ENCODE peak calls at places on chromosomes 13 and 19, in seven cellular contexts. One of them, this sample, is unnamed. For H3K4me1 and H3K9me3, the result is how much of the 10 kb centered on the place peaks cover.

GRCh38 chr19:53960886-53961285 is 1.9 kb upstream of the CACNG8 start:
- DNase-seq in neural progenitor cell: no peak
- DNase-seq in aorta: no peak
- DNase-seq in heart left ventricle: no peak
- DNase-seq in tibial nerve: no peak
- DNase-seq in tibial artery: no peak
- DNase-seq in CD8-positive, alpha-beta memory T cell: no peak
- DNase-seq in this sample: no peak

GRCh38 chr13:25046985-25047660 is 48.8 kb upstream of the PABPC3 start:
- DNase-seq in heart left ventricle: no peak
- DNase-seq in tibial artery: no peak
- DNase-seq in neural progenitor cell: peak
- DNase-seq in aorta: no peak
- DNase-seq in tibial nerve: no peak
- DNase-seq in CD8-positive, alpha-beta memory T cell: no peak
- DNase-seq in this sample: no peak

GRCh38 chr19:47729799-47730520 is 15.4 kb upstream of the NOP53 start:
- DNase-seq in tibial artery: peak
- DNase-seq in heart left ventricle: peak
- DNase-seq in CD8-positive, alpha-beta memory T cell: no peak
- DNase-seq in tibial nerve: peak
- DNase-seq in neural progenitor cell: peak
- DNase-seq in aorta: peak
- DNase-seq in this sample: peak

GRCh38 chr19:291561-292280 is 518 bp upstream of the PLPP2 start:
- DNase-seq in CD8-positive, alpha-beta memory T cell: no peak
- DNase-seq in tibial nerve: no peak
- DNase-seq in heart left ventricle: peak
- DNase-seq in neural progenitor cell: no peak
- DNase-seq in aorta: no peak
- DNase-seq in tibial artery: no peak
- DNase-seq in this sample: no peak

GRCh38 chr19:13001502-13002388 is 6.5 kb downstream of the NFIX start:
- DNase-seq in heart left ventricle: peak
- DNase-seq in tibial nerve: peak
- DNase-seq in neural progenitor cell: no peak
- DNase-seq in aorta: peak
- DNase-seq in tibial artery: peak
- DNase-seq in CD8-positive, alpha-beta memory T cell: no peak
- DNase-seq in this sample: peak

GRCh38 chr13:22967669-22968068 is 213.1 kb upstream of the SGCG start:
- DNase-seq in heart left ventricle: no peak
- DNase-seq in tibial nerve: no peak
- DNase-seq in neural progenitor cell: no peak
- DNase-seq in tibial artery: no peak
- DNase-seq in aorta: no peak
- DNase-seq in CD8-positive, alpha-beta memory T cell: no peak
- DNase-seq in this sample: no peak

GRCh38 chr13:100035936-100036335 is 53.0 kb upstream of the PCCA start:
- DNase-seq in heart left ventricle: no peak
- DNase-seq in CD8-positive, alpha-beta memory T cell: no peak
- DNase-seq in aorta: no peak
- DNase-seq in tibial artery: no peak
- DNase-seq in neural progenitor cell: no peak
- DNase-seq in tibial nerve: no peak
- DNase-seq in this sample: no peak

GRCh38 chr19:452829-453228 is 8.0 kb downstream of the SHC2 start:
- DNase-seq in tibial artery: no peak
- DNase-seq in CD8-positive, alpha-beta memory T cell: no peak
- DNase-seq in neural progenitor cell: no peak
- DNase-seq in aorta: no peak
- DNase-seq in tibial nerve: no peak
- DNase-seq in heart left ventricle: no peak
- DNase-seq in this sample: peak

GRCh38 chr13:30907167-30907761 is 1.2 kb downstream of the MEDAG start:
- DNase-seq in aorta: no peak
- DNase-seq in tibial artery: no peak
- DNase-seq in tibial nerve: no peak
- DNase-seq in heart left ventricle: no peak
- DNase-seq in neural progenitor cell: no peak
- DNase-seq in CD8-positive, alpha-beta memory T cell: no peak
- DNase-seq in this sample: no peak

GRCh38 chr13:73056054-73056962 is 2.5 kb upstream of the KLF5 start:
- DNase-seq in neural progenitor cell: peak
- DNase-seq in aorta: no peak
- DNase-seq in heart left ventricle: no peak
- DNase-seq in tibial nerve: no peak
- DNase-seq in CD8-positive, alpha-beta memory T cell: no peak
- DNase-seq in tibial artery: no peak
- DNase-seq in this sample: no peak

GRCh38 chr13:44904982-44905381 is 84.3 kb downstream of the NUFIP1 start:
- DNase-seq in neural progenitor cell: no peak
- DNase-seq in heart left ventricle: no peak
- DNase-seq in tibial nerve: peak
- DNase-seq in tibial artery: peak
- DNase-seq in CD8-positive, alpha-beta memory T cell: no peak
- DNase-seq in aorta: peak
- DNase-seq in this sample: peak

GRCh38 chr19:35889370-35890112 is 10.8 kb downstream of the NFKBID start:
- DNase-seq in CD8-positive, alpha-beta memory T cell: no peak
- DNase-seq in heart left ventricle: no peak
- DNase-seq in aorta: no peak
- DNase-seq in tibial artery: no peak
- DNase-seq in neural progenitor cell: no peak
- DNase-seq in tibial nerve: no peak
- DNase-seq in this sample: no peak

GRCh38 chr19:39506944-39507714 is 7.8 kb upstream of the SELENOV start:
- DNase-seq in CD8-positive, alpha-beta memory T cell: peak
- DNase-seq in tibial nerve: no peak
- DNase-seq in tibial artery: no peak
- DNase-seq in heart left ventricle: no peak
- DNase-seq in neural progenitor cell: peak
- DNase-seq in aorta: no peak
- DNase-seq in this sample: peak

GRCh38 chr13:45206340-45206739 is 5.5 kb upstream of the KCTD4 start:
- DNase-seq in heart left ventricle: no peak
- DNase-seq in tibial nerve: no peak
- DNase-seq in neural progenitor cell: no peak
- DNase-seq in tibial artery: no peak
- DNase-seq in aorta: no peak
- DNase-seq in CD8-positive, alpha-beta memory T cell: no peak
- DNase-seq in this sample: no peak

GRCh38 chr13:35912841-35913240 is 218.3 kb downstream of the DCLK1 start:
- DNase-seq in CD8-positive, alpha-beta memory T cell: no peak
- DNase-seq in tibial artery: no peak
- DNase-seq in tibial nerve: no peak
- DNase-seq in heart left ventricle: no peak
- DNase-seq in aorta: no peak
- DNase-seq in neural progenitor cell: no peak
- DNase-seq in this sample: no peak

GRCh38 chr19:32018014-32018413 is 327.4 kb upstream of the ZNF507 start:
- DNase-seq in heart left ventricle: no peak
- DNase-seq in neural progenitor cell: no peak
- DNase-seq in tibial nerve: peak
- DNase-seq in CD8-positive, alpha-beta memory T cell: no peak
- DNase-seq in tibial artery: no peak
- DNase-seq in aorta: no peak
- DNase-seq in this sample: no peak

GRCh38 chr19:40691421-40692211 is 1.2 kb upstream of the NUMBL start:
- DNase-seq in neural progenitor cell: peak
- DNase-seq in tibial nerve: no peak
- DNase-seq in tibial artery: no peak
- DNase-seq in aorta: no peak
- DNase-seq in CD8-positive, alpha-beta memory T cell: no peak
- DNase-seq in heart left ventricle: peak
- DNase-seq in this sample: no peak

GRCh38 chr13:46315036-46315435 is 72.0 kb downstream of the RUBCNL start:
- DNase-seq in neural progenitor cell: no peak
- DNase-seq in aorta: no peak
- DNase-seq in tibial artery: no peak
- DNase-seq in CD8-positive, alpha-beta memory T cell: no peak
- DNase-seq in heart left ventricle: no peak
- DNase-seq in tibial nerve: no peak
- DNase-seq in this sample: no peak

GRCh38 chr19:48822514-48822913 is 11.7 kb upstream of the BCAT2 start:
- DNase-seq in tibial nerve: no peak
- DNase-seq in aorta: no peak
- DNase-seq in CD8-positive, alpha-beta memory T cell: no peak
- DNase-seq in heart left ventricle: no peak
- DNase-seq in neural progenitor cell: no peak
- DNase-seq in tibial artery: no peak
- DNase-seq in this sample: no peak

GRCh38 chr19:4224470-4224869 is 4.9 kb upstream of the EBI3 start:
- DNase-seq in CD8-positive, alpha-beta memory T cell: no peak
- DNase-seq in neural progenitor cell: no peak
- DNase-seq in tibial nerve: no peak
- DNase-seq in aorta: no peak
- DNase-seq in tibial artery: no peak
- DNase-seq in heart left ventricle: no peak
- DNase-seq in this sample: peak

GRCh38 chr13:27636624-27637288 is 15.1 kb downstream of the POLR1D start:
- DNase-seq in aorta: no peak
- DNase-seq in CD8-positive, alpha-beta memory T cell: no peak
- DNase-seq in heart left ventricle: no peak
- DNase-seq in tibial artery: no peak
- DNase-seq in neural progenitor cell: no peak
- DNase-seq in tibial nerve: no peak
- DNase-seq in this sample: no peak
- H3K4me3 ChIP-seq in aorta: no peak
- H3K4me3 ChIP-seq in CD8-positive, alpha-beta memory T cell: no peak
- H3K4me3 ChIP-seq in heart left ventricle: no peak
- H3K4me3 ChIP-seq in tibial artery: no peak
- H3K4me3 ChIP-seq in neural progenitor cell: no peak
- H3K4me3 ChIP-seq in tibial nerve: no peak
- H3K4me3 ChIP-seq in this sample: no peak

GRCh38 chr19:18320865-18321728 is 1.8 kb downstream of the LSM4 start:
- DNase-seq in aorta: peak
- DNase-seq in heart left ventricle: no peak
- DNase-seq in tibial nerve: no peak
- DNase-seq in CD8-positive, alpha-beta memory T cell: no peak
- DNase-seq in tibial artery: no peak
- DNase-seq in neural progenitor cell: no peak
- DNase-seq in this sample: no peak

GRCh38 chr19:18321729-18322091 is 1.2 kb downstream of the LSM4 start:
- DNase-seq in neural progenitor cell: no peak
- DNase-seq in heart left ventricle: no peak
- DNase-seq in CD8-positive, alpha-beta memory T cell: no peak
- DNase-seq in tibial nerve: no peak
- DNase-seq in tibial artery: no peak
- DNase-seq in aorta: no peak
- DNase-seq in this sample: no peak

GRCh38 chr19:18322318-18322758 is 538 bp downstream of the LSM4 start:
- DNase-seq in tibial artery: peak
- DNase-seq in heart left ventricle: no peak
- DNase-seq in aorta: peak
- DNase-seq in neural progenitor cell: peak
- DNase-seq in CD8-positive, alpha-beta memory T cell: no peak
- DNase-seq in tibial nerve: no peak
- DNase-seq in this sample: peak

GRCh38 chr19:18317998-18318800 is 4.7 kb downstream of the LSM4 start:
- DNase-seq in tibial artery: no peak
- DNase-seq in heart left ventricle: no peak
- DNase-seq in neural progenitor cell: no peak
- DNase-seq in CD8-positive, alpha-beta memory T cell: peak
- DNase-seq in aorta: peak
- DNase-seq in tibial nerve: no peak
- DNase-seq in this sample: peak

DNA sequence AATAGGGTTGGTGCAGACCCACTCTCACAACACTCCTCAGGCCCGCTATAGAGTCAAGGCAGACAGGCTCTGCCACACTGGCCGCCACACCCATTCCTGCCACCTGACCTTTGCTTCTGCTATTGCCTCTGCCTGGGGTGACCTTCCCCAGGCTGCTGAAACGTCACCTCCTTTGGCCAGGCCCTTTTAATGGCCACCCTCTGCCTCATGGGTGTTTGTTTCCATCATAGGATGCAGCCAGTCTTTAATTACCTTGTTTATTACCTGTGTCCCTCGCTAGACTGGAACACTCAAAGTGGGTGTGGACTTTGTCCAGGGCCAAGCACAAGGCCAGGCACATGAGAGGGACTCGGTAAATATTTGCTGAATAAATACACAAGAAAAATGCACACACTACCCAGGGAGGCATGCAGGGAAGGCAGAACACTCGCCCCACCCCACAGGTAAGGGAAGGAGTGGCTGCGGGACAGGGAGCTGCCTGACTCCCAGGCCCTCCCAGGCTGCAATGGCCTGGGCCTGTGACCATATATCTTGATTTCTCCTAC is 3.2 kb downstream of the LSM4 start:
- DNase-seq in tibial artery: no peak
- DNase-seq in neural progenitor cell: no peak
- DNase-seq in tibial nerve: no peak
- DNase-seq in CD8-positive, alpha-beta memory T cell: no peak
- DNase-seq in aorta: peak
- DNase-seq in heart left ventricle: no peak
- DNase-seq in this sample: peak
- H3K4me1 ChIP-seq in tibial artery: under half
- H3K4me1 ChIP-seq in neural progenitor cell: under half
- H3K4me1 ChIP-seq in tibial nerve: under half
- H3K4me1 ChIP-seq in CD8-positive, alpha-beta memory T cell: half or more
- H3K4me1 ChIP-seq in aorta: under half
- H3K4me1 ChIP-seq in heart left ventricle: under half
- H3K4me1 ChIP-seq in this sample: under half

DNA sequence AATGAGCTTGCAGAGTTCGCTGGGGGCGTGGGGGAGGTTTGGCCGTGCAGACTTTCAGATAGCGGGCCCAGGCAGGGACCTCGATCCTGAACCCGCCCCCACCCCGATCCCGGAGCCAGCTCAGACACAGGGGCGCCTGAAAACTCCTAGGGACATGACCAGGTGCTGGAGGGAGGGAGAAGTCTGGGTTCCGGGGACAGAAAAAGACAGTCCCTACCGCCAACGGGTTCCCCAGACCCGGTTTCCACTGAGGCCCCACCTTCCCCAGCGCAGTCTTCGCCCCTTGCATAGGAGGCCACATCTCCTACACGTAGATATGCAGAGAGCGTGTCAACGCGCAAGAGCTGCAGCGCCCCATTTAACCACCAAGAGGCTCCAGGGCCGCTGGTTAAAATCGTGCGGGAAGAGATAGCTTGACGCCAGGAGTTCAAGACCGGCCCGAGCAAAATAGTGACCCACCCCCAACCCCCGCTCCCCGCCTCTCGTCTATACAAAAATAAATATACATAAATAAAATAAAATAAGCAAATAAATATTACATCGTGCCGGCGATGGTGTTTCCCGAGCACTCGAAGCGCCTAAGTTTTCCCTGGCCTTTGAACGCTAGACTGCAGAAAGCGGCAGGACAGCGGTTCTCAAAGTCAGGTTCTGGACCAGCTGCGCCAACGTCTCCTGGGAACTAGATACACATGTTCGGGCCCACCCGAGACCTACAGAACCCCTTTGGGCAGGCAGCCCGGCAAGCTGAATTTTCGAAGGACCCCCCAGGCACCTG is 8.3 kb downstream of the CCDC8 start:
- DNase-seq in tibial nerve: no peak
- DNase-seq in aorta: peak
- DNase-seq in neural progenitor cell: peak
- DNase-seq in tibial artery: no peak
- DNase-seq in heart left ventricle: peak
- DNase-seq in CD8-positive, alpha-beta memory T cell: no peak
- DNase-seq in this sample: peak
- H3K9me3 ChIP-seq in tibial nerve: under half
- H3K9me3 ChIP-seq in aorta: under half
- H3K9me3 ChIP-seq in neural progenitor cell: under half
- H3K9me3 ChIP-seq in tibial artery: under half
- H3K9me3 ChIP-seq in heart left ventricle: under half
- H3K9me3 ChIP-seq in CD8-positive, alpha-beta memory T cell: under half
- H3K9me3 ChIP-seq in this sample: under half

GRCh38 chr19:42150353-42150752 is 18.1 kb upstream of the POU2F2 start:
- DNase-seq in tibial artery: no peak
- DNase-seq in heart left ventricle: no peak
- DNase-seq in CD8-positive, alpha-beta memory T cell: no peak
- DNase-seq in neural progenitor cell: no peak
- DNase-seq in aorta: no peak
- DNase-seq in tibial nerve: no peak
- DNase-seq in this sample: no peak
- H3K4me3 ChIP-seq in tibial artery: no peak
- H3K4me3 ChIP-seq in heart left ventricle: no peak
- H3K4me3 ChIP-seq in CD8-positive, alpha-beta memory T cell: no peak
- H3K4me3 ChIP-seq in neural progenitor cell: no peak
- H3K4me3 ChIP-seq in aorta: no peak
- H3K4me3 ChIP-seq in tibial nerve: no peak
- H3K4me3 ChIP-seq in this sample: no peak

This sample was measured in right cardiac atrium.